ENCODE peak calls at places on chromosomes 1 and 21, in nine cellular contexts. B is spleen, I is lower leg skin, H is esophagus squamous epithelium, E is uterus, X is A549, R is heart left ventricle, K is IMR-90, Z is breast epithelium. P is an unnamed sample.
A peak's percentile ranks its signal among the peaks of the same experiment; 100 is the strongest.

GRCh38 chr1:108068141-108068540 is 103.2 kb upstream of the VAV3 start:
- DNase-seq in B (no peak), I (no peak), H (no peak), E (no peak), X (no peak), R (no peak), K (no peak), Z (no peak), P (no peak)

GRCh38 chr1:85240174-85240601 is 19.3 kb downstream of the C1orf52 start:
- DNase-seq in B (no peak), I (no peak), H (no peak), E (no peak), X (no peak), R (no peak), K (peak; percentile 18), Z (no peak), P (no peak)

GRCh38 chr1:154837034-154837678 is 32.9 kb downstream of the KCNN3 start:
- DNase-seq in B (no peak), I (no peak), H (no peak), E (peak; percentile 79), X (no peak), R (peak; percentile 56), K (no peak), Z (no peak), P (no peak)

GRCh38 chr21:21968810-21969588 is 970.8 kb downstream of the NCAM2 start:
- DNase-seq in B (no peak), I (no peak), H (no peak), E (no peak), X (no peak), R (no peak), K (no peak), Z (no peak), P (no peak)

GRCh38 chr1:25343872-25344271 is 5.7 kb downstream of the TMEM50A start:
- DNase-seq in B (no peak), I (no peak), H (no peak), E (no peak), X (no peak), R (no peak), K (peak; percentile 89), Z (no peak), P (no peak)

GRCh38 chr1:151984313-151984956 is 9.2 kb downstream of the S100A10 start:
- DNase-seq in B (no peak), I (no peak), H (no peak), E (no peak), X (no peak), R (no peak), K (no peak), Z (no peak), P (no peak)

GRCh38 chr21:42218836-42219605 is at the start of gene ABCG1:
- DNase-seq in B (peak; percentile 91), I (no peak), H (no peak), E (no peak), X (no peak), R (peak; percentile 46), K (peak; percentile 13), Z (no peak), P (no peak)

GRCh38 chr1:48679107-48679506 is 97.6 kb downstream of the BEND5 start:
- DNase-seq in B (no peak), I (no peak), H (no peak), E (no peak), X (no peak), R (no peak), K (no peak), Z (no peak), P (no peak)

GRCh38 chr1:235933483-235934116 is 66.9 kb upstream of the LYST start:
- DNase-seq in B (no peak), I (no peak), H (no peak), E (no peak), X (peak; percentile 27), R (no peak), K (no peak), Z (no peak), P (no peak)

GRCh38 chr1:199283814-199284213 is 645.0 kb downstream of the PTPRC start:
- DNase-seq in B (no peak), I (no peak), H (no peak), E (no peak), X (no peak), R (no peak), K (no peak), Z (no peak), P (no peak)

GRCh38 chr1:101080859-101081258 is 55.3 kb upstream of the DPH5 start:
- DNase-seq in B (no peak), I (no peak), H (no peak), E (no peak), X (no peak), R (no peak), K (no peak), Z (no peak), P (no peak)

GRCh38 chr1:153953859-153954365 is 4.5 kb downstream of the CRTC2 start:
- DNase-seq in B (no peak), I (no peak), H (no peak), E (no peak), X (no peak), R (no peak), K (no peak), Z (no peak), P (no peak)

GRCh38 chr1:111364690-111365089 is 62.8 kb downstream of the OVGP1 start:
- DNase-seq in B (no peak), I (no peak), H (no peak), E (no peak), X (peak; percentile 1), R (no peak), K (no peak), Z (no peak), P (no peak)

GRCh38 chr1:209383907-209384709 is 199.4 kb upstream of the CAMK1G start:
- DNase-seq in B (no peak), I (no peak), H (no peak), E (no peak), X (no peak), R (no peak), K (no peak), Z (no peak), P (peak; percentile 76)

DNA sequence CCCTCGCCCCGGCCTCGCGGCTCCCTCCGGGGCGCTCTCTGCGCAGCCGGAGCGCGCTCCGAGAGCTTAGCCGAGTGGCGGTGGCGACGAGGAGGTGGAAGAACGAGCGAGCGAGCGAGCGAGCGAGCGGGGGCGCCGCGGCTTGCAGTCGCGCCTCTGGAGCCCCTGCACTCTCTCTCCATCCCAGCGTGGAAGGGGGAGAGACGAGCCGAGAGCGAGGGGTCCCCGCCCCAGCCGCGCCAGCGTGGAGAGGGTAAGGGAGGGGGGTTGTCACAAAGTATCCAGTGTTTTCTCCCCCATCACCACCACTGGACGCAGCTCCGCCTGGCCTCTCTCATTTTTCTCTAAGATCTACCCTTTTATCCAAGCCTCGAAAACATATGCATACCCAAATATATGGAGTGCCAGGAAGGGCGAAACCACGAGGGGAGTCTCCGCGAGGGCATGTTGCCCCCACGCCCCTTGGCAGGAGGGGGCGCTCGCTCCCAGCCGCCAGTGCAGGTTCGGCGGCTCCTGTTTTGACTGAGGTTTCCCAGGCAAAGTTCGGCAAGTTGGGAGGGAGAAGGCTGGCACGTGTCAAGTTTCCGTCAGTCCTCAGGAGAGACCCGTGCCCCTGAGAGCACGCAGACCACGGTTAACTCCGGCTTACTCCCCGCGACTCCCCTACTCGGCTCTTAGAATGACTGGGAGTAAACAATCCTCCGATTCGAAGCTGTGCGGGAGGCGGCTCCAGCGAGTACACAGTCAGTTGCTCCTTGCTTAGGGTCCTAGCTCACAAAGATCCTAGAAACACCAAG is 569 bp upstream of the DAB1 start:
- DNase-seq in B (no peak), I (no peak), H (no peak), E (no peak), X (peak; percentile 12), R (peak; percentile 28), K (peak; percentile 41), Z (no peak), P (no peak)
- H3K4me3 ChIP-seq in B (peak overlapping the region; percentile 54), I (peak overlapping the region; percentile 11), H (peak overlapping the region; percentile 54), E (no peak overlapping the region), X (peak overlapping the region; percentile 36), R (peak overlapping the region; percentile 46), K (peak overlapping the region; percentile 54), Z (peak overlapping the region; percentile 61), P (peak overlapping the region; percentile 37)

DNA sequence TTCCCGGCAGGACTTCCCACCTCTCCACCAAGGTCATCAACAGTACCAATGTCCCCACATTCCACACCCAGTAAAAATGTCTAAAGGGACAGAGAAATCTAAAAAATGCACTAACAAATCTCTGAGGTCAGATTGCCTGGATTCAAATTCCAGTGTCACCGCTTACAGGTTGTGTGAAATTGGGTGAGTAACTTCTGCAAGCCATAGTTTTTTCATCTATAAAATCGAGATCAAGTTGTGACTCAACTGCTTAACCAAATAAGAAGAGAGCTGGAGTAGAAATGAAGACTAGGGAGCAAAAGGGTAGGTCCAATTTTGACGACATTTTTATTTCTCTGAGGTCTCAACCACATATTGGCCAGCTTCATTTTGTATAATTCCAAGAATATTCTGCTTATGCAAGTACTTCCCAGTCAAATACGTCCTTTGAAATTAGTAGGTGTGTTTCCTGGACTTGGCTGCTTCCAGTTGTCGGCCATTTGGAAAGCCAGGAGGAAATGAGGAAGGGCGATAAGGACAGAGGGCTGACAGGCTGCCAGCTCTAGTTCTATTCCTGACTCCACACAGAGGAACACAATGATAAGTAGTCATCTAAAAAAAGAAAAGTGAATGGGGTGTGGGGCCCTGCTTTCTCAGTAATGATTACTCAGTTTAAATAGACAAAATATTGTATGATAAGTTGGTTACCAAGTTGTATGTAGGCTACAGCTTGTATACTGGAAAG is 57.7 kb upstream of the ZC3H11B start:
- DNase-seq in B (no peak), I (no peak), H (no peak), E (no peak), X (no peak), R (peak; percentile 85), K (no peak), Z (no peak), P (no peak)
- TF ChIP-seq POLR2A in B (no peak), I (no peak), H (no peak), E (no peak), X (no peak), R (no peak), K (no peak), Z (no peak), P (no peak)

GRCh38 chr1:8423702-8424538 is 106.0 kb downstream of the SLC45A1 start:
- DNase-seq in B (peak; percentile 89), I (peak; percentile 54), H (no peak), E (peak; percentile 62), X (peak; percentile 57), R (peak; percentile 64), K (peak; percentile 65), Z (no peak), P (no peak)
- TF ChIP-seq CTCF in B (peak; percentile 19), I (no peak), H (peak; percentile 45), E (peak; percentile 29), X (no peak), R (no peak), K (no peak), Z (peak; percentile 26), P (no peak)

GRCh38 chr21:31218830-31219608 is 125.0 kb downstream of the TIAM1 start:
- DNase-seq in B (no peak), I (peak; percentile 85), H (no peak), E (peak; percentile 55), X (no peak), R (peak; percentile 16), K (peak; percentile 29), Z (peak; percentile 68), P (peak; percentile 92)
- H3K4me3 ChIP-seq in B (no peak overlapping the region), I (no peak overlapping the region), H (no peak overlapping the region), E (no peak overlapping the region), X (no peak overlapping the region), R (no peak overlapping the region), K (no peak overlapping the region), Z (peak overlapping the region; percentile 39), P (no peak overlapping the region)

P was measured in vagina.